ENCODE peak calls at places on chromosomes 6 and 20, in six cellular contexts. R, J, Q, B, H and W are unnamed samples.
A peak's percentile ranks its signal among the peaks of the same experiment; 100 is the strongest.

GRCh38 chr6:127515794-127516675 is 3.1 kb downstream of the MTCL3 start:
- DNase-seq in R (peak; percentile 46), J (peak; percentile 66), Q (peak; percentile 66), B (peak; percentile 45), H (no peak), W (peak; percentile 55)

GRCh38 chr6:168671028-168671862 is 230.3 kb downstream of the SMOC2 start:
- DNase-seq in R (no peak), J (no peak), Q (no peak), B (no peak), H (no peak), W (no peak)

GRCh38 chr6:87393026-87393622 is 14.6 kb upstream of the CFAP206 start:
- DNase-seq in R (peak; percentile 43), J (no peak), Q (peak; percentile 41), B (no peak), H (peak; percentile 36), W (no peak)

GRCh38 chr6:157333537-157333936 is 10.2 kb upstream of the TMEM242 start:
- DNase-seq in R (no peak), J (no peak), Q (no peak), B (no peak), H (no peak), W (no peak)

GRCh38 chr20:2631228-2631627 is 21.2 kb upstream of the NOP56 start:
- DNase-seq in R (no peak), J (no peak), Q (no peak), B (no peak), H (no peak), W (no peak)

GRCh38 chr6:14442250-14442649 is 324.7 kb downstream of the CD83 start:
- DNase-seq in R (no peak), J (no peak), Q (no peak), B (no peak), H (no peak), W (no peak)

GRCh38 chr6:145559836-145560235 is 175.5 kb downstream of the EPM2A start:
- DNase-seq in R (no peak), J (no peak), Q (no peak), B (no peak), H (no peak), W (no peak)

GRCh38 chr20:32763202-32763999 is 1.2 kb downstream of the DNMT3B start:
- DNase-seq in R (no peak), J (no peak), Q (peak; percentile 21), B (no peak), H (no peak), W (no peak)

GRCh38 chr20:35226775-35227681 is 538 bp downstream of the MMP24 start:
- DNase-seq in R (no peak), J (peak; percentile 58), Q (peak; percentile 41), B (peak; percentile 24), H (no peak), W (peak; percentile 34)

GRCh38 chr6:77313595-77313994 is 149.7 kb downstream of the HTR1B start:
- DNase-seq in R (no peak), J (no peak), Q (no peak), B (no peak), H (no peak), W (no peak)

GRCh38 chr6:36387440-36388303 is at the start of gene ETV7:
- DNase-seq in R (no peak), J (peak; percentile 72), Q (peak; percentile 20), B (peak; percentile 38), H (no peak), W (no peak)

GRCh38 chr6:12286381-12287132 is 3.6 kb upstream of the EDN1 start:
- DNase-seq in R (no peak), J (no peak), Q (no peak), B (no peak), H (no peak), W (no peak)

GRCh38 chr6:63097222-63097621 is 114.0 kb upstream of the FKBP1C start:
- DNase-seq in R (no peak), J (no peak), Q (no peak), B (no peak), H (no peak), W (no peak)

GRCh38 chr6:106731144-106731842 is 101.9 kb downstream of the QRSL1 start:
- DNase-seq in R (no peak), J (no peak), Q (no peak), B (peak; percentile 85), H (no peak), W (no peak)

GRCh38 chr6:106730672-106731071 is 101.3 kb downstream of the QRSL1 start:
- DNase-seq in R (no peak), J (no peak), Q (no peak), B (no peak), H (no peak), W (no peak)

GRCh38 chr6:106732541-106732940 is 103.2 kb downstream of the QRSL1 start:
- DNase-seq in R (no peak), J (no peak), Q (no peak), B (no peak), H (no peak), W (no peak)

GRCh38 chr6:106730264-106730663 is 100.9 kb downstream of the QRSL1 start:
- DNase-seq in R (no peak), J (no peak), Q (no peak), B (no peak), H (no peak), W (no peak)

GRCh38 chr6:106731843-106732160 is 102.4 kb downstream of the QRSL1 start:
- DNase-seq in R (no peak), J (no peak), Q (no peak), B (no peak), H (no peak), W (no peak)
- H3K4me1 ChIP-seq in R (no peaks in the 10 kb centered on the region), J (no peaks in the 10 kb centered on the region), Q (no peaks in the 10 kb centered on the region), B (peaks cover 39% of the 10 kb centered on the region), H (no peaks in the 10 kb centered on the region), W (no peaks in the 10 kb centered on the region)

DNA sequence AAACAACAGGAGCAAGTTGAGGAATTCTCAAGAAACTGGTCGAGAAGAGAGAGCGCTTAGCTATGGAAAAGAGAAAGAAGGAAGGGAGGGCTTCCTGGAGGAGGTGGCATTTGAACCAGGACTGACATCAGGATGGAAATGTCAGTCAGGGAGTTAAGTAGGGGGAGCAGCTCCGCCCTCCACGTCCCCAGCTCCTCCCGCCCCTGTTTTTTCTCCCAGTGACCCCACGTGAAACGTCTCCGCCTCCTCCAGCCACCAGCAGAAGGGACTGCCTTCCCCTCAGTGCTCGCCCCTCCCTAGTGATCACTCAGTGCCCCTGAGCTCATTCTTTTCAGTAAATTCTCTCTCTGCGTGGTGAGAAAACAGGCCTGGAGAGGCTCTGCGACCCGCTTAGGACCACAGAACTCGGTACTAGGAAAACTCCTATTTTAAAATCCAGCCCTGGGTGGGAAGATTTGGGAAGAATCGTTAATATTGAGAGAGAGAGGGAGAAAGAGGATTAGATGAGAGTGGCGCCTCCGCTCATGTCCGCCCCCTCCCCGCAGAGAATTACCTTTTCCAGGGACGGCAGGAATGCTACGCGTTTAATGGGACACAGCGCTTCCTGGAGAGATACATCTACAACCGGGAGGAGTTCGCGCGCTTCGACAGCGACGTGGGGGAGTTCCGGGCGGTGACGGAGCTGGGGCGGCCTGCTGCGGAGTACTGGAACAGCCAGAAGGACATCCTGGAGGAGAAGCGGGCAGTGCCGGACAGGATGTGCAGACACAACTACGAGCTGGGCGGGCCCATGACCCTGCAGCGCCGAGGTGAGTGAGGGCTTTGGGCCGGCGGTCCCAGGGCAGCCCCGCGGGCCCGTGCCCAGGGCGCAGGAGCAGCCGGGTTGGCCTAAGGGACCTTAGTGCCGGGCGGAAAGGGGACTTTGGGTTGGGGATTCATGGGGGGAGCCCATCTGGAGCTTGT is 4.6 kb downstream of the HLA-DPB1 start:
- DNase-seq in R (peak; percentile 71), J (peak; percentile 74), Q (no peak), B (peak; percentile 51), H (no peak), W (peak; percentile 77)
- H3K4me3 ChIP-seq in R (peak overlapping the region; percentile 71), J (peak overlapping the region; percentile 50), Q (no peak overlapping the region), B (peak overlapping the region; percentile 36), H (no peak overlapping the region), W (peak overlapping the region; percentile 59)

DNA sequence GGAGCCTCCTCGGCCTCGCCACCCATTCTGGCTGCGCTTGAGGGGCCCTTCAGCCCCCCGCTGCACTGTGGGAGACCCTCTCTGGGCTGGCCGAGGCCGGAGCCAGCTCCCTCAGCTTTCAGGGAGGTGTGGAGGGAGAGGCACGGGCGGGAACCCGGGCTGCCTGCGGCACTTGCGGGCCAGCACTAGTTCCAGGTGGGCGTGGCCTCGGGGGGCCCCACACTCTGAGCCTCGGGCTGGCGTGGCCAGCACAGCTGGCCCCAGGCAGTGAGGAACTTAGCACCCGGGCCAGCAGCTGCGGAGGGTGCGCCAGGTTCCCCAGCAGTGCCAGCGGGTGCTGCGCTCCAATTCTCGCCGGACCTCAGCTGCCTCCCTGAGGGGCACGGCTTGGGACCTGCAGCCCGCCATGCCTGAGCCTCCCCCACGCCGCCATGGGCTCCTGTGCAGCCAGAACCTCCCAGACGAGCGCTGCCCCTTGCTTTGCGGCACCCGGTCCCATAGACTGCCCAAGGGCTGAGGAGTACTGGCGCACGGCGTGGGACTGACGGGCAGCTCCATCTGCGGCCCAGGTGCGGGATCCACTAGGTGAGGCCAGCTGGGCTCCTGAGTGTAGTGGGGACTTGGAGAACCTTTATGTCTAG is 6.5 kb downstream of the MUC22 start:
- DNase-seq in R (no peak), J (no peak), Q (no peak), B (no peak), H (no peak), W (no peak)
- H3K27me3 ChIP-seq in R (no peaks in the 10 kb centered on the region), J (no peaks in the 10 kb centered on the region), Q (no peaks in the 10 kb centered on the region), B (no peaks in the 10 kb centered on the region), H (no peaks in the 10 kb centered on the region), W (no peaks in the 10 kb centered on the region)

GRCh38 chr20:48835390-48835789 is 7.6 kb upstream of the PREX1 start:
- DNase-seq in R (no peak), J (no peak), Q (no peak), B (no peak), H (no peak), W (no peak)

GRCh38 chr20:48831702-48832422 is 4.1 kb upstream of the PREX1 start:
- DNase-seq in R (no peak), J (no peak), Q (no peak), B (no peak), H (no peak), W (peak; percentile 79)

GRCh38 chr20:48830826-48831318 is 3.1 kb upstream of the PREX1 start:
- DNase-seq in R (no peak), J (no peak), Q (no peak), B (no peak), H (no peak), W (no peak)

GRCh38 chr20:48829940-48830339 is 2.1 kb upstream of the PREX1 start:
- DNase-seq in R (no peak), J (no peak), Q (no peak), B (no peak), H (no peak), W (no peak)

GRCh38 chr20:48832423-48832735 is 4.6 kb upstream of the PREX1 start:
- DNase-seq in R (no peak), J (no peak), Q (no peak), B (no peak), H (no peak), W (no peak)
- H3K4me1 ChIP-seq in R (peaks cover 4% of the 10 kb centered on the region), J (peaks cover 37% of the 10 kb centered on the region), Q (peaks cover 4% of the 10 kb centered on the region), B (no peaks in the 10 kb centered on the region), H (peaks cover 32% of the 10 kb centered on the region), W (peaks cover 28% of the 10 kb centered on the region)

GRCh38 chr6:16179970-16180431 is 51.1 kb downstream of the MYLIP start:
- DNase-seq in R (no peak), J (no peak), Q (peak; percentile 45), B (no peak), H (no peak), W (no peak)
- H3K4me3 ChIP-seq in R (no peak overlapping the region), J (no peak overlapping the region), Q (no peak overlapping the region), B (no peak overlapping the region), H (no peak overlapping the region), W (no peak overlapping the region)

GRCh38 chr6:149186873-149187272 is 130.6 kb upstream of the TAB2 start:
- DNase-seq in R (no peak), J (no peak), Q (no peak), B (no peak), H (no peak), W (no peak)
- H3K27me3 ChIP-seq in R (no peaks in the 10 kb centered on the region), J (no peaks in the 10 kb centered on the region), Q (no peaks in the 10 kb centered on the region), B (no peaks in the 10 kb centered on the region), H (no peaks in the 10 kb centered on the region), W (no peaks in the 10 kb centered on the region)